ENCODE peak calls at places on chromosomes 3 and 15, in six cellular contexts. G is fibroblast of pulmonary artery; L is stimulated activated CD8-positive, alpha-beta memory T cell treated with anti-CD3 and anti-CD28 coated beads, Interleukin-12 subunit alpha, Interleukin-12 subunit beta, amount 100 ng/mL, for 4 hours; T is NCI-H1105; O is heart left ventricle; U is nephron progenitor cell. V is an unnamed sample.

GRCh38 chr3:161700998-161701397 is 204.4 kb downstream of the OTOL1 start:
- DNase-seq in O (no peak), T (peak; percentile 4), U (no peak), G (no peak), L (no peak), V (no peak)

GRCh38 chr3:170555329-170555728 is 30.5 kb downstream of the SLC7A14 start:
- DNase-seq in T (no peak), U (no peak), O (no peak), L (no peak), G (peak; percentile 38), V (no peak)

GRCh38 chr3:118782755-118783202 is 251.9 kb downstream of the IGSF11 start:
- DNase-seq in U (no peak), G (no peak), L (no peak), O (no peak), T (no peak), V (no peak)

GRCh38 chr3:155416500-155417118 is 123.1 kb upstream of the STRIT1 start:
- DNase-seq in O (no peak), L (no peak), U (no peak), G (peak; percentile 33), T (no peak), V (no peak)

GRCh38 chr3:197376735-197377555 is 78.5 kb upstream of the DLG1 start:
- DNase-seq in O (no peak), G (no peak), L (no peak), U (no peak), T (no peak), V (peak; percentile 18)

GRCh38 chr3:128236667-128237066 is 83.4 kb downstream of the EEFSEC start:
- DNase-seq in U (no peak), L (no peak), G (no peak), T (peak; percentile 57), O (no peak), V (no peak)

GRCh38 chr3:190345027-190345821 is 23.0 kb upstream of the CLDN1 start:
- DNase-seq in G (peak; percentile 98), L (no peak), T (no peak), U (no peak), O (peak; percentile 18), V (no peak)

GRCh38 chr3:150083653-150084037 is 113.0 kb upstream of the PFN2 start:
- DNase-seq in U (no peak), T (no peak), O (no peak), L (no peak), G (peak; percentile 41), V (no peak)

GRCh38 chr3:184259878-184260570 is 1.3 kb downstream of the CAMK2N2 start:
- DNase-seq in T (no peak), O (peak; percentile 36), L (no peak), U (peak; percentile 82), G (peak; percentile 30), V (no peak)

GRCh38 chr3:123036352-123037014 is 8.9 kb upstream of the SEMA5B start:
- DNase-seq in T (no peak), U (no peak), O (no peak), G (peak; percentile 82), L (no peak), V (no peak)

GRCh38 chr15:63324770-63325169 is 47.4 kb downstream of the APH1B start:
- DNase-seq in G (no peak), L (no peak), O (no peak), T (no peak), U (no peak), V (no peak)

GRCh38 chr3:42703695-42704025 is 1.1 kb upstream of the HHATL start:
- DNase-seq in T (no peak), U (no peak), L (no peak), G (no peak), O (no peak), V (no peak)

GRCh38 chr3:51974963-51975856 is at the start of gene ABHD14A:
- DNase-seq in G (peak; percentile 64), O (peak; percentile 57), T (peak; percentile 37), L (peak; percentile 59), U (peak; percentile 75), V (peak; percentile 75)

GRCh38 chr15:88890495-88890894 is 4.8 kb downstream of the HAPLN3 start:
- DNase-seq in O (no peak), G (no peak), L (no peak), U (no peak), T (no peak), V (no peak)

GRCh38 chr3:128618398-128618726 is 32.3 kb downstream of the RPN1 start:
- DNase-seq in G (no peak), L (no peak), O (no peak), U (no peak), T (no peak), V (no peak)

GRCh38 chr3:15476378-15476777 is 45.1 kb downstream of the COLQ start:
- DNase-seq in T (no peak), U (no peak), G (peak; percentile 14), O (no peak), L (no peak), V (no peak)

GRCh38 chr15:69524850-69525249 is 72.2 kb downstream of the RPLP1 start:
- DNase-seq in U (no peak), T (no peak), L (no peak), O (no peak), G (no peak), V (no peak)

GRCh38 chr15:39125904-39126303 is 455.0 kb upstream of the THBS1 start:
- DNase-seq in O (no peak), L (no peak), T (no peak), G (peak; percentile 69), U (peak; percentile 15), V (no peak)

GRCh38 chr3:134018406-134018805 is 11.3 kb downstream of the SLCO2A1 start:
- DNase-seq in U (no peak), G (peak; percentile 43), T (no peak), L (no peak), O (no peak), V (peak; percentile 51)

GRCh38 chr3:54969652-54970051 is 41.8 kb upstream of the LRTM1 start:
- DNase-seq in U (no peak), G (no peak), O (no peak), L (no peak), T (no peak), V (no peak)

GRCh38 chr3:177673105-177673804 is 476.0 kb upstream of the TBL1XR1 start:
- DNase-seq in U (no peak), G (peak; percentile 92), L (no peak), T (no peak), O (no peak), V (no peak)

GRCh38 chr3:146550743-146551510 is 6.5 kb upstream of the PLSCR1 start:
- DNase-seq in U (no peak), G (peak; percentile 87), T (no peak), L (no peak), O (no peak), V (no peak)

V was measured in right atrium auricular region.